ENCODE peak calls at places on chromosomes 16 and 17, in five cellular contexts. U is HCT116, J is transverse colon, A is endothelial cell of umbilical vein, T is prostate gland. C is an unnamed sample.

GRCh38 chr17:62895650-62896301 is 70.3 kb upstream of the TANC2 start:
- DNase-seq in U (no peak), J (no peak), A (no peak), T (no peak), C (no peak)

GRCh38 chr16:81855552-81856153 is 76.6 kb downstream of the PLCG2 start:
- DNase-seq in U (no peak), J (no peak), A (no peak), T (no peak), C (no peak)

GRCh38 chr17:45171338-45172231 is 9.9 kb downstream of the HEXIM2 start:
- DNase-seq in U (no peak), J (peak; percentile 55), A (no peak), T (peak; percentile 48), C (peak; percentile 27)

GRCh38 chr17:61393550-61393903 is 6.1 kb upstream of the TBX2 start:
- DNase-seq in U (no peak), J (no peak), A (no peak), T (no peak), C (no peak)

GRCh38 chr17:352421-353212 is at the start of gene RPH3AL:
- DNase-seq in U (peak; percentile 36), J (peak; percentile 80), A (peak; percentile 69), T (peak; percentile 73), C (peak; percentile 88)

GRCh38 chr17:59439711-59440110 is 108.3 kb downstream of the YPEL2 start:
- DNase-seq in U (no peak), J (no peak), A (peak; percentile 68), T (no peak), C (no peak)

GRCh38 chr16:27991876-27992275 is 71.6 kb downstream of the GSG1L start:
- DNase-seq in U (no peak), J (no peak), A (no peak), T (no peak), C (no peak)

GRCh38 chr17:64736804-64737492 is 74.8 kb upstream of the SMURF2 start:
- DNase-seq in U (peak; percentile 61), J (peak; percentile 50), A (peak; percentile 75), T (peak; percentile 7), C (peak; percentile 52)

GRCh38 chr16:566475-567361 is at the start of gene NHLRC4:
- DNase-seq in U (no peak), J (peak; percentile 78), A (peak; percentile 65), T (peak; percentile 53), C (peak; percentile 69)

GRCh38 chr16:87407511-87408112 is 15.5 kb downstream of the MAP1LC3B start:
- DNase-seq in U (peak; percentile 100), J (peak; percentile 65), A (peak; percentile 95), T (no peak), C (peak; percentile 58)

GRCh38 chr17:14004927-14005630 is 64.2 kb upstream of the COX10 start:
- DNase-seq in U (peak; percentile 21), J (no peak), A (no peak), T (no peak), C (no peak)

GRCh38 chr17:27247071-27247957 is 46.6 kb upstream of the WSB1 start:
- DNase-seq in U (no peak), J (peak; percentile 81), A (peak; percentile 96), T (peak; percentile 95), C (peak; percentile 47)

GRCh38 chr17:38982858-38983746 is 15.9 kb upstream of the FBXO47 start:
- DNase-seq in U (peak; percentile 53), J (peak; percentile 45), A (peak; percentile 74), T (peak; percentile 43), C (peak; percentile 49)

GRCh38 chr16:84608281-84608680 is 9.6 kb downstream of the COTL1 start:
- DNase-seq in U (no peak), J (no peak), A (no peak), T (no peak), C (no peak)

GRCh38 chr16:3950343-3951193 is 70.1 kb upstream of the CREBBP start:
- DNase-seq in U (no peak), J (peak; percentile 60), A (peak; percentile 79), T (peak; percentile 48), C (peak; percentile 54)

GRCh38 chr16:21260870-21261791 is 17.0 kb downstream of the CRYM start:
- DNase-seq in U (peak; percentile 51), J (peak; percentile 84), A (peak; percentile 75), T (no peak), C (peak; percentile 60)

DNA sequence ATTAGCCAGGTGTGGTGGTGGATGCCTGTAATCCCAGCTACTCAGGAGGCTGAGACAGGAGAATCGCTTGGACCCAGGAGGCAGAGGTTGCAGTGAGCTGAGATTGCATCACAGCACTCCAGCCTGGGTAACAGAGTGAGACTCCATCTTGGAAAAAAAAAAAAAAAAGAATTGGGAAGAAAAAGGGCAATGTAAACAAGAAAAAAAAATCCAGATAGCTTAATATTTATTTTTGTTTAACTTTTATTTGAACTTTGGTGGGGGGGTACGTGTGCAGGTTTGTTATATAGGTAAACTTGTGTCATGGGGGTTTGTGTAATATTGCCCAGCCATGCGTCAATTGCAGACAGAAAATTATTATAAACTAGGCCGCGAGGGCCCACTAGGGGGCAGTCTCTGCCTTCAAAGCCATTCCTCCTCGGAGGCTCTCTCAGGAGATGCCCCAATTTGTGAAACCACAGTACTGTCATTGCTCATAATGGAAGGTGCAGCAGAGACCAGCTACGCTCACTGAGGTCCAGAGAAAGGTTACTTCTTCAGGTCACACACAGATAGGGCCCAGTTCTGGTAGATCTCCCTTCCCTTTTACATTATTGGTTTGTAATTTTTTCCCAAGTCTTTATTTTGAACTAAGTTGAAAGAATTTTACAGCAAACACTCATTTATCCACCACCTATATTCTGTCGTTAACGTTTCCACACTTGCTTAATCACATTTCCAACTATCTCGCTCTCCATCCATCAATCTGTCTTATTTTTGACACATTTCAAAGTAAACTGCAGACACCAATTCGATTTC is 206.2 kb downstream of the PRKCB start:
- DNase-seq in U (peak; percentile 49), J (peak; percentile 72), A (peak; percentile 53), T (peak; percentile 44), C (peak; percentile 62)
- TF ChIP-seq CTCF in U (peak; percentile 84), J (peak; percentile 65), A (peak; percentile 71), T (peak; percentile 72), C (peak; percentile 54)

DNA sequence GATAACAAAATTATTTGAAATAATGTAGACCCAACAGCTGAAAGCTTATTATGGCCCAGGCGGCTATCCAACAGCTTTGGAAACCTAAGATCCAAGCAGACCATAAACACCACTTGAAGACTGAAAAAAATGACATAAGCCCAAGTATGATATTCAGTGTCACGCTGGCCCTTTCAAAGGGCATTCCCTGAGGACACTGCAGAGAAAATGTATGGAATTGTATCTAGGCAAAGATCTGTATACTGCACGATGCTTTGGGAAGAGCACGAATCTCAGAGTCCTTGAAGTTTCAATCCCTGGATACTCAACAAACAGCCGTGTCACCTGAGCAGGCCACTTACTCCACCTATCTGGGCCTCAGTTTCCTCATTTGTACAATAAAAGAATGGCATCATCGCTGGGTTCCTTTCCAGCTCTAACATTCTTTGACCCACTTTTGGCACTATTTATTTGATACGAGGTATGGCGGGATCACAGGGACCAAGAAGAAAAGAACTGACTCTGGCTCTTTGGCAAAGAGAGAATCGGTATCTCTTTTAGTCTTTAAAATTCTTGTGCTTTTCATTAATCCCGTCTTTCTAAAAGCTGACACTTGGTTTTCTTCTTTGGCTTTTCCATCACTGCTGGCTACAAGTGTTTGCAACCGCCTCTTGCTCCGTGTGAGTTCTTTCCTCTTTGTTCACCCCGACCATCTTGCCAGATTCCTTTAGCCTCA is 1.2 kb downstream of the STAT5B start:
- DNase-seq in U (no peak), J (no peak), A (no peak), T (no peak), C (no peak)
- TF ChIP-seq POLR2AphosphoS5 in U (no peak), J (no peak), A (no peak), T (no peak), C (no peak)

DNA sequence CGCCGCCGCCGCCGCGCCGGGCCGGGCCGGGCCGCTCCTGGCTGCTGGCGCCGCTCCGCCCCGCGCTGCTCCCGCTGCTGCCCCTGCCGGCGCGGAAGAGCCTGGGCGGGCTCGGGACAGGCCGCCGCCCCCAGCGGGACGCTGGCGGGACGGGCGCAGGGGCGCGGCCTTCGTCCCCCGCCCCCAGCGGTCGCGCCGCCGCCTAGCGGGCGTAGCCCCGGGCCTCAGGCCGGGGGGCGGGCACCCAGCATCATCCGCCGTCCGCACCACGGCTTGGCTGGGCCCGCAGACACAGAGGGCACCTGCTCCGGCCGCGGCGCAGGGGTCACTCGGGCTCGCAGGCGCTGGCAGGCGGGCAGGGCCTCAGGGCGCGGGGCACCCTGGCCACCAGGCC is at the start of gene AMFR:
- DNase-seq in U (peak; percentile 54), J (peak; percentile 75), A (peak; percentile 67), T (peak; percentile 37), C (peak; percentile 72)
- TF ChIP-seq CTCF in U (no peak), J (no peak), A (peak; percentile 46), T (peak; percentile 29), C (no peak)

GRCh38 chr16:89371968-89372634 is 118.3 kb downstream of the ANKRD11 start:
- DNase-seq in U (no peak), J (no peak), A (no peak), T (no peak), C (no peak)

GRCh38 chr16:89371386-89371785 is 119.0 kb downstream of the ANKRD11 start:
- DNase-seq in U (no peak), J (no peak), A (no peak), T (no peak), C (no peak)

GRCh38 chr16:89374393-89374948 is 115.9 kb downstream of the ANKRD11 start:
- DNase-seq in U (no peak), J (no peak), A (no peak), T (no peak), C (no peak)

GRCh38 chr16:89375021-89375420 is 115.3 kb downstream of the ANKRD11 start:
- DNase-seq in U (no peak), J (no peak), A (no peak), T (no peak), C (no peak)

GRCh38 chr16:89373355-89374110 is 116.8 kb downstream of the ANKRD11 start:
- DNase-seq in U (no peak), J (no peak), A (peak; percentile 43), T (no peak), C (no peak)
- TF ChIP-seq POLR2AphosphoS5 in U (no peak), J (no peak), A (no peak), T (no peak), C (no peak)

GRCh38 chr17:80861892-80862291 is 129.7 kb upstream of the CHMP6 start:
- DNase-seq in U (no peak), J (peak; percentile 12), A (no peak), T (peak; percentile 45), C (no peak)
- TF ChIP-seq CTCF in U (peak; percentile 30), J (peak; percentile 40), A (no peak), T (no peak), C (no peak)

GRCh38 chr17:50239913-50240312 is 34.4 kb upstream of the TMEM92 start:
- DNase-seq in U (no peak), J (no peak), A (no peak), T (no peak), C (no peak)
- TF ChIP-seq POLR2AphosphoS5 in U (no peak), J (no peak), A (no peak), T (no peak), C (no peak)

DNA sequence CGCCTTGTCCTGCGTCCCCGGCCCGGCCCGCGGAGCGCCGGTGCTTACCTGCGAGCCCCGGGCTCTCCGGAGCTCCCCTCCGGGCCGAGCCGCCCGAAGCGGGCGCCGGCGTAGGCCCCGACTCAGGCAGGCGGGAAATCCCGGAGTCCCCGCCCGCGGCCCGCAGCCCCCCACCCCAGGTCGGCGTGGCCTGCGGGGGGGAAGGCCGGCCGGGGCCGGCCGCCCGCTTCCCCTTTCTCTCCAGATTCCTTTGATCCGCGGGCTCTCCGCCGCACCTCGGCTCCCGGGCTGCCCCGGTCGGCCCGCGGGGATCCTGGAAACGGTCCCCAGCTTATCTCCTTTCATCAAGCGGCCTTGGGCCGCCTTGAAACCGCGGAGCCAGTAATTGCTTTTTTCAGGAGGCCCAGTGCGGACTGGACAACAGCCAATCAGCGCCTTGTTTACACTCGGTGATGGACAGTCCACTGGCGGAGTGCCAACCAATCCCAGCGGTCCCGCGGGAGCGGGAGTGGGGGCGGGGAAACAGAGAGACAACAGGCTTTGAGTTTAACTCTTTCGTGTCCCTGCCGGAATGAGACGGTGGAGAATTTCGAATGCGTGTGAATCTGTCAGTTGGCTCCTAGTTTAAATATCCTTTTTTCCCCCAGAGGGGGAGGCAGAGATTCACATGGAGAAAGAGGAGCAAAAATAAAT is 1.4 kb upstream of the BAHCC1 start:
- DNase-seq in U (peak; percentile 100), J (peak; percentile 100), A (peak; percentile 99), T (peak; percentile 100), C (peak; percentile 100)
- TF ChIP-seq CTCF in U (no peak), J (peak; percentile 23), A (no peak), T (no peak), C (no peak)